ENCODE peak calls at places on chromosomes 7 and 10, in nine cellular contexts. Y is K562, K is HCT116, J is heart left ventricle, T is A549, C is body of pancreas, H is upper lobe of left lung, N is IMR-90, E is gastrocnemius medialis. I is an unnamed sample.

GRCh38 chr7:34758111-34758601 is 100.1 kb downstream of the NPSR1 start:
- ATAC-seq in N (no peak), T (no peak), E (no peak), J (no peak), Y (no peak), H (no peak), K (no peak), C (no peak), I (no peak)

GRCh38 chr7:150983893-150984368 is 5.8 kb upstream of the KCNH2 start:
- ATAC-seq in E (no peak), C (no peak), H (no peak), N (no peak), J (no peak), Y (peak), K (no peak), T (no peak), I (no peak)

GRCh38 chr10:30705086-30705624 is 75.6 kb upstream of the LYZL2 start:
- ATAC-seq in H (no peak), N (no peak), J (no peak), T (no peak), Y (no peak), E (no peak), K (no peak), C (no peak), I (no peak)

GRCh38 chr10:133528296-133528844 is 1.2 kb downstream of the CYP2E1 start:
- ATAC-seq in C (peak), Y (no peak), H (no peak), N (peak), J (peak), E (no peak), K (no peak), T (peak), I (no peak)

GRCh38 chr10:118374404-118374803 is 32.3 kb upstream of the FAM204A start:
- ATAC-seq in H (no peak), J (no peak), K (no peak), E (no peak), T (no peak), N (no peak), C (no peak), Y (no peak), I (no peak)

GRCh38 chr7:75546272-75547015 is 54.3 kb downstream of the SPDYE5 start:
- ATAC-seq in T (no peak), K (no peak), Y (peak), N (no peak), J (no peak), E (no peak), H (no peak), C (no peak), I (no peak)

GRCh38 chr7:130071701-130072622 is 1.6 kb downstream of the KLHDC10 start:
- ATAC-seq in T (peak), K (peak), N (peak), J (peak), H (peak), C (peak), E (peak), Y (peak), I (no peak)

GRCh38 chr10:75600833-75601232 is 169.4 kb downstream of the LRMDA start:
- ATAC-seq in N (no peak), K (no peak), E (no peak), C (no peak), J (no peak), T (no peak), H (no peak), Y (no peak), I (no peak)

GRCh38 chr7:71682841-71683341 is 550.9 kb downstream of the GALNT17 start:
- ATAC-seq in H (no peak), E (no peak), Y (no peak), K (no peak), C (no peak), N (no peak), T (no peak), J (no peak), I (no peak)

GRCh38 chr7:100632951-100633717 is 8.2 kb downstream of the TFR2 start:
- ATAC-seq in H (peak), E (no peak), J (peak), T (peak), N (peak), K (peak), C (peak), Y (no peak), I (peak)
- TF ChIP-seq POLR2A in H (no peak), E (no peak), J (no peak), T (peak), N (no peak), K (no peak), C (no peak), Y (no peak), I (no peak)

DNA sequence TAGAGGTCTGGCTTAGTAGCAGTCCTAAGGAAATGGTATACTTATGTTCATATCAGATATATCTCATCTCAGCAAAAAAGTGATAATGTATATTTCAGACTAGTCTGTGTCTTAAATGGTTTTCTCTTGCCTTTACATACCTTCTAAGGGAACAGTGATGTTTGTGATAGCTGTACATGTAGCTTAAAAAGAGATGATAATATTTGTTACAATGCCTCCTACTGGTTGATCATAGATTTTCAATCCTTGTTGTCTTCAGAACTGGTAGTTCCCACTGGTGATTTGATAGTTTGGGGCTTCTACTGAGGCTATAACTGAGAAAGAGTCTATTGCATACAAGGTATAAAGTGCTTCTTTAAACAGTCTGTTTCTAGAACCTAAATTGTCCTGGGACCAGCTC is 90.1 kb downstream of the BTRC start:
- ATAC-seq in E (no peak), K (peak), H (no peak), C (no peak), N (peak), T (peak), J (no peak), Y (no peak), I (no peak)
- TF ChIP-seq POLR2A in E (no peak), K (no peak), H (no peak), C (no peak), N (no peak), T (no peak), J (no peak), Y (no peak), I (no peak)

GRCh38 chr10:44977287-44978212 is 1.1 kb downstream of the DEPP1 start:
- ATAC-seq in T (no peak), Y (no peak), N (no peak), C (no peak), H (no peak), E (no peak), K (no peak), J (peak), I (no peak)
- TF ChIP-seq POLR2A in T (no peak), Y (no peak), N (no peak), C (no peak), H (no peak), E (no peak), K (no peak), J (no peak), I (peak)

DNA sequence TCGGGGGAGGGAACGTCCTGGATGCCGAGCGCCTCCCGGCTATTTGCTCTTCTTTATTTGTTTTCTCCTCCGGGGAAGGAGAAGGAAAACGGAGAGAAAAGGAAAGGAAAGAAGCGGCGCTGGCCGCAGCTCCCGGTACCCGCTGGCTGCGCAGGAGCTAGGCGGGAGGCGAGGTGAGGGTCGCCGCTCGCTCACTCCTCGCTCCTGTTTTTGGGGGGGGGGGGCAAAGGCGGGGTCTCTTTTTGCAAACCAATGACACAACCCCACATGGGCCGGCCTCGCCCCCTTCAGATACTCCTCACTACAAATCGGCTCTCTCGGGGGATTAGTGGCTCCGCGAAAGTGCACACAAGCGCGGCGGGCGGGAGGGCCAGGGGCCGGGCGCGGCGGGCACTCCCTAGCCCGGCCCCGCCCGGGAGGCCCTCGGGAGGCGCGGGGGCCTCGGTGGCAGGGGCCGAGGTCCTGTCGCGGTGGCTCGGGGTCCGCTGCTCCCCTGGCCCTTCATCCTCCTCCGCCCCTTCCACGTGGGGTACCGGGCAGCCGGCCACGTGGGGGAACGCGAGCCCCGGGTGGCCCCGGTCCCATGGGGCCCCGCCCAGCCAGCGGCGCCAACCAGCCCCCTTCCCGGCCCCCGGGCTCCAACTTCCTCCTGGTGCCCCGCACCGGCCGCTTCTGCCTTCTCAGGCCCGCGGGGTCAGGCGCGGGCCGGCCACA is 650 bp upstream of the CTBP2 start:
- ATAC-seq in C (peak), Y (peak), E (peak), T (peak), K (peak), H (peak), J (peak), N (peak), I (peak)
- TF ChIP-seq POLR2A in C (peak), Y (no peak), E (peak), T (no peak), K (peak), H (peak), J (peak), N (peak), I (peak)